ENCODE peak calls at places on chromosomes 3 and 15, in four cellular contexts. C, A, S and J are unnamed samples.

GRCh38 chr15:69443032-69443611 is 9.5 kb upstream of the RPLP1 start:
- DNase-seq in C (peak), A (no peak), S (no peak), J (no peak)

GRCh38 chr15:98580577-98580976 is 67.8 kb upstream of the IGF1R start:
- DNase-seq in C (no peak), A (no peak), S (no peak), J (no peak)

GRCh38 chr3:177213806-177214528 is 16.7 kb upstream of the TBL1XR1 start:
- DNase-seq in C (no peak), A (no peak), S (no peak), J (no peak)

GRCh38 chr3:19739504-19739903 is 194.5 kb downstream of the EFHB start:
- DNase-seq in C (no peak), A (no peak), S (no peak), J (no peak)

GRCh38 chr15:39719109-39719508 is 63.5 kb downstream of the FSIP1 start:
- DNase-seq in C (no peak), A (no peak), S (no peak), J (no peak)

GRCh38 chr15:88803241-88803919 is at the start of gene ACAN:
- DNase-seq in C (no peak), A (no peak), S (no peak), J (no peak)

GRCh38 chr3:37433758-37434157 is 259.4 kb upstream of the LRRFIP2 start:
- DNase-seq in C (no peak), A (no peak), S (no peak), J (no peak)

GRCh38 chr15:51448592-51449494 is 107.4 kb downstream of the GLDN start:
- DNase-seq in C (no peak), A (no peak), S (no peak), J (no peak)

GRCh38 chr3:58560771-58561311 is 16.4 kb downstream of the FAM107A start:
- DNase-seq in C (no peak), A (no peak), S (no peak), J (peak)

GRCh38 chr3:31721709-31722108 is 189.0 kb downstream of the STT3B start:
- DNase-seq in C (no peak), A (no peak), S (no peak), J (no peak)

GRCh38 chr3:166446291-166446690 is 609.1 kb upstream of the BCHE start:
- DNase-seq in C (no peak), A (no peak), S (no peak), J (no peak)

GRCh38 chr3:48426944-48427629 is 2.8 kb downstream of the PLXNB1 start:
- DNase-seq in C (no peak), A (no peak), S (no peak), J (no peak)

GRCh38 chr3:74633021-74633420 is 18.6 kb upstream of the CNTN3 start:
- DNase-seq in C (no peak), A (no peak), S (no peak), J (no peak)

GRCh38 chr3:100111728-100112127 is 2.6 kb downstream of the FILIP1L start:
- DNase-seq in C (no peak), A (no peak), S (no peak), J (no peak)

GRCh38 chr15:74827632-74828031 is 1.2 kb downstream of the CPLX3 start:
- DNase-seq in C (no peak), A (no peak), S (no peak), J (no peak)

GRCh38 chr3:97009427-97010019 is 195.1 kb downstream of the EPHA6 start:
- DNase-seq in C (no peak), A (no peak), S (no peak), J (no peak)

GRCh38 chr15:68023307-68024101 is 30.6 kb upstream of the PIAS1 start:
- DNase-seq in C (no peak), A (no peak), S (no peak), J (no peak)

GRCh38 chr15:77630956-77631789 is 1.5 kb downstream of the LINGO1 start:
- DNase-seq in C (no peak), A (no peak), S (no peak), J (peak)

GRCh38 chr3:187210555-187211327 is 13.5 kb downstream of the RTP1 start:
- DNase-seq in C (no peak), A (no peak), S (no peak), J (no peak)

GRCh38 chr15:89587955-89588354 is 12.7 kb downstream of the TICRR start:
- DNase-seq in C (no peak), A (no peak), S (no peak), J (no peak)

GRCh38 chr3:64242435-64242834 is 17.2 kb upstream of the PRICKLE2 start:
- DNase-seq in C (no peak), A (no peak), S (no peak), J (no peak)

GRCh38 chr3:99760602-99761001 is 57.1 kb upstream of the CMSS1 start:
- DNase-seq in C (no peak), A (no peak), S (no peak), J (no peak)